ENCODE peak calls at places on chromosome 4, in ten cellular contexts. D, L, C, S, W, U, F, Z, A and G are unnamed samples. For H3K4me1, the result is how much of the 10 kb centered on the place peaks cover.

GRCh38 chr4:73897380-73898136 is 28.4 kb downstream of the CXCL1 start:
- DNase-seq in D (no peak), L (no peak), C (no peak), S (no peak), W (no peak), U (no peak), F (no peak), Z (no peak), A (no peak), G (no peak)

GRCh38 chr4:182351485-182351884 is 108.3 kb downstream of the TENM3 start:
- DNase-seq in D (no peak), L (no peak), C (no peak), S (no peak), W (no peak), U (no peak), F (no peak), Z (no peak), A (no peak), G (no peak)

GRCh38 chr4:100295792-100296191 is 105.5 kb upstream of the DDIT4L start:
- DNase-seq in D (no peak), L (no peak), C (no peak), S (no peak), W (no peak), U (no peak), F (no peak), Z (no peak), A (no peak), G (no peak)

GRCh38 chr4:81617569-81617968 is 145.9 kb upstream of the RASGEF1B start:
- DNase-seq in D (no peak), L (no peak), C (no peak), S (no peak), W (no peak), U (no peak), F (no peak), Z (no peak), A (no peak), G (no peak)

GRCh38 chr4:38805530-38806145 is 1.0 kb upstream of the TLR1 start:
- DNase-seq in D (no peak), L (peak), C (no peak), S (peak), W (no peak), U (no peak), F (no peak), Z (no peak), A (no peak), G (no peak)

GRCh38 chr4:53235547-53235946 is 130.3 kb downstream of the SCFD2 start:
- DNase-seq in D (no peak), L (no peak), C (no peak), S (no peak), W (no peak), U (no peak), F (no peak), Z (no peak), A (no peak), G (no peak)

GRCh38 chr4:140256941-140257340 is 103.0 kb upstream of the MAML3 start:
- DNase-seq in D (no peak), L (no peak), C (no peak), S (no peak), W (no peak), U (no peak), F (peak), Z (no peak), A (no peak), G (no peak)

GRCh38 chr4:40949701-40950100 is 199.9 kb downstream of the NSUN7 start:
- DNase-seq in D (no peak), L (no peak), C (peak), S (no peak), W (no peak), U (no peak), F (no peak), Z (no peak), A (no peak), G (no peak)

GRCh38 chr4:26857278-26858034 is 3.2 kb upstream of the STIM2 start:
- DNase-seq in D (peak), L (peak), C (peak), S (peak), W (peak), U (peak), F (peak), Z (peak), A (peak), G (no peak)

GRCh38 chr4:17068885-17069284 is 170.4 kb upstream of the LDB2 start:
- DNase-seq in D (no peak), L (no peak), C (no peak), S (no peak), W (no peak), U (no peak), F (no peak), Z (no peak), A (no peak), G (no peak)

GRCh38 chr4:175504316-175504715 is 307.7 kb downstream of the GPM6A start:
- DNase-seq in D (no peak), L (no peak), C (no peak), S (no peak), W (no peak), U (no peak), F (no peak), Z (no peak), A (no peak), G (no peak)

GRCh38 chr4:183541081-183542045 is 36.5 kb downstream of the ING2 start:
- DNase-seq in D (no peak), L (no peak), C (peak), S (no peak), W (no peak), U (no peak), F (no peak), Z (no peak), A (no peak), G (no peak)

GRCh38 chr4:161919442-161920220 is 244.2 kb downstream of the FSTL5 start:
- DNase-seq in D (no peak), L (no peak), C (no peak), S (no peak), W (no peak), U (no peak), F (no peak), Z (no peak), A (no peak), G (no peak)

DNA sequence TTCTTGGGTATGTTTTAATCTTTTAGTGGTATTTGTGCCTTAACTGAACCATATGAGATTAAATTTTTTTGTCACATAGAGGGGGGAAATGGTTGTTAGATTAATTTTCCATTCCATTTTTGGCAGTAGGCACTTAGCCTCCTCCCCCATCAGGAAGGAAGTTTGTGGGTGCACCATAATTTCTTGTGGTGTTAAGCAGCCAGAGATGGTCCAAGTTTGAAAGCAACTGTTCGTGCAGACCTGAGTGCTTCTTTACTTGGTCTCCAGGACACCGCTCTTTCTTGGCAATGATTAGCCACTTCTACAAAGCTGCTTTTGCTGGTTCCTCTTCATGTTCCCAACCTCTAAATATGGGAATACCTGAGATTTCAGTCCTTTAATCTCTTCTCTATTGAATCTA is 92.6 kb upstream of the RPL34 start:
- DNase-seq in D (no peak), L (no peak), C (no peak), S (no peak), W (no peak), U (no peak), F (no peak), Z (no peak), A (no peak), G (no peak)
- H3K4me1 ChIP-seq in D (under half), L (under half), C (under half), S (under half), W (under half), U (under half), F (under half), Z (under half), A (under half), G (under half)

GRCh38 chr4:15470149-15470520 is 453 bp downstream of the CC2D2A start:
- DNase-seq in D (no peak), L (no peak), C (no peak), S (no peak), W (no peak), U (no peak), F (no peak), Z (no peak), A (no peak), G (no peak)

GRCh38 chr4:15466596-15466995 is 3.1 kb upstream of the CC2D2A start:
- DNase-seq in D (no peak), L (no peak), C (no peak), S (no peak), W (no peak), U (no peak), F (no peak), Z (no peak), A (no peak), G (no peak)

GRCh38 chr4:15469402-15470148 is at the start of gene CC2D2A:
- DNase-seq in D (no peak), L (peak), C (peak), S (no peak), W (no peak), U (no peak), F (no peak), Z (no peak), A (no peak), G (no peak)
- TF ChIP-seq POLR2AphosphoS5 in D (no peak), L (no peak), C (no peak), S (no peak), W (no peak), U (no peak), F (no peak), Z (no peak), A (no peak), G (no peak)

DNA sequence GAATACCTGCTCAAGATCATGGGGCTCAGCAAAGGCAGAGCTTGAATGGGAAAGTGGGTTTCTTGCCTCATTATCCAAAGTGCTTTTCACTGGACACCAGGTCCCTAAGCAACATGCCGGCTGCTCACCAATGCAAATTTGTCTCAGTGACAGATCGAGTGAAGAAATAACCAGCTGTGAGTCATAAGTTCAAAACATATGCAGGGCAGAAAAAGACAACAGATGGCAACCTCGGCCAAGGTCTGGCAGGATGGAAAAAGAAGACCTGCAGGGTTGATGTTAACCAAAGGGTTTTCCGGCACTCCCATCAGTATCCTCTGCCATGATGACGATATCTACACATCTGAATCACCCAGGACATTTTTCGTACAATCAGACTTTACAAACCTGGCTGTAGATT is 124.1 kb downstream of the AFAP1 start:
- DNase-seq in D (no peak), L (no peak), C (no peak), S (no peak), W (no peak), U (no peak), F (no peak), Z (no peak), A (no peak), G (no peak)
- H3K27ac ChIP-seq in D (no peak), L (no peak), C (no peak), S (no peak), W (no peak), U (no peak), F (no peak), Z (no peak), A (no peak), G (no peak)

DNA sequence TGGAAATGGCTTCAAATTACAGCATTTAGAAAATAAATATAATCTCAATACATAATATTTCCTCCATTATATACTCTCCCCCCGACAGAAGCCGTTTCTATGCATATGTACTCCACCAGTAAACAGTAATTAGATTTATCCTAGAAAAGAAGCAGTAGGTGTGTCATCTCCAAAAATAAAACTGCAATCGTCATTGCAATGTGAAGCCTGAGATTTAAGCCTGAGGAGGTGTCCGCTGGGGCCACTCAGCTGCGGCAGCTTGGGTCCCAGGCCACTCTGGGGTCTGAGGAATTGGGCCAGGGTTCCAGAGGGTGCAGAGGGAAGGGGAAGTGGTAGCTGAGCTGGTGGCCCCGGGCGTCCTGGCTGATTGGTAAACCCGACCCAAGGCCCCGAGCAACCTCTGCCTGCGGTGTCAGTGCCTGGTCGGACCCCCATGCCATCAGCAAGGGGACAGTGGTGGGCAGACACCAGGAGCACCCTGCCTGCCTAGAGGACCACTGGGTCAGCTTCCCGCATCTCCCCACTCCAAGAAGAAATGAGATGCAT is 7.8 kb upstream of the MXD4 start:
- DNase-seq in D (no peak), L (no peak), C (no peak), S (peak), W (no peak), U (no peak), F (no peak), Z (no peak), A (no peak), G (no peak)
- H3K4me1 ChIP-seq in D (under half), L (under half), C (under half), S (under half), W (under half), U (under half), F (under half), Z (under half), A (under half), G (under half)

DNA sequence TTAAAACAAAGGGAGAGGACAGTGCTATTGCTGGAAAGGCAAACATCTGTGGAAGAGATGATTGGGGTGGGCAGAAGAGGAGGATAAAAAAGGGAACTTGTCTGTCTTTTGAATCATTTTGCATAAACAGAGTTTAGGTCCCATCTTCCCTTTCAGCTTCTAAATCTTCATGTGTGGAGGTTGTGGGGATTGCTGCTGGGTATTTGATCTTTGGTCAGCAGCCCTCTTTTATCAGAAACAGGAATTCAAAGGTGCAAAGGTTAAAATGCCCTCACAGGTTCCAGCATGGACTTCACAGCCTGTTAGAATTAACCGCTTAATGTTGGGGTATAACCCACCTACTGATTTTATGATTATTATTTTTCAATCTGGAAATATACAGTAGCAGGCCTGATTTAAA is 39.5 kb upstream of the TMEM154 start:
- DNase-seq in D (no peak), L (no peak), C (no peak), S (no peak), W (no peak), U (no peak), F (peak), Z (no peak), A (no peak), G (no peak)
- TF ChIP-seq POLR2AphosphoS5 in D (no peak), L (no peak), C (no peak), S (no peak), W (no peak), U (no peak), F (no peak), Z (no peak), A (no peak), G (no peak)

DNA sequence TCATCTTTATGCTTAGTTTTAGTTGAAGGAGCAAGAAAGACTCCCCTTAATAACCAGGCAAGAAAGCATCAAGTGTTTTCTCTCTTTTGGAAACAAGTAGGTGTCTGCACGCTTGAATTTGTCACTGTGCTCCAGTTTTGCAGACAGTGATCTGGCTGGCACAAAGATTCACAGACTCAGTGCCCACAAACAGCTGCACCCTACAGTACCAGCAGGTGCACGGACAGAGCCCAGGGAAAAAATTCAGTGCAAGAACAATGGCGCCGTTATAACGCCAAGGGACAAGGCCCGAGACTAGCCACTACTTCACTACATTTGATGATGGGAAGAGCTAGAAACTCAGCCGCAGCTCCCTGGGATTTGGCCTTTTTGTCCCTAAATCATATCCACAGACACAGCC is 56.0 kb downstream of the ZNF827 start:
- DNase-seq in D (no peak), L (no peak), C (no peak), S (no peak), W (no peak), U (no peak), F (no peak), Z (no peak), A (no peak), G (no peak)
- H3K27ac ChIP-seq in D (no peak), L (peak), C (peak), S (no peak), W (no peak), U (no peak), F (no peak), Z (peak), A (peak), G (no peak)